ENCODE peak calls at places on chromosomes 7 and 10, in seven cellular contexts. K is hypothalamus, G is chondrocyte, U is RCC 7860, A is colonic mucosa, O is Panc1, P is CMK. C is an unnamed sample.
A peak's percentile ranks its signal among the peaks of the same experiment; 100 is the strongest.

GRCh38 chr10:64959883-64960282 is 1438.7 kb downstream of the REEP3 start:
- DNase-seq in G (no peak), K (no peak), P (no peak), A (no peak), O (no peak), U (no peak), C (no peak)

GRCh38 chr7:129980667-129981066 is 27.9 kb upstream of the UBE2H start:
- DNase-seq in K (no peak), O (no peak), A (no peak), G (no peak), P (no peak), U (no peak), C (no peak)

GRCh38 chr7:76292206-76292573 is 10.3 kb upstream of the HSPB1 start:
- DNase-seq in O (no peak), A (no peak), G (no peak), K (no peak), U (no peak), P (no peak), C (no peak)

GRCh38 chr10:122141821-122142651 is 129.1 kb upstream of the BTBD16 start:
- DNase-seq in G (no peak), O (no peak), K (no peak), P (no peak), U (no peak), A (no peak), C (peak; percentile 35)

GRCh38 chr7:80770061-80770460 is 131.6 kb downstream of the CD36 start:
- DNase-seq in O (no peak), U (no peak), G (no peak), A (no peak), K (no peak), P (no peak), C (peak; percentile 84)

GRCh38 chr7:21448974-21449373 is 21.1 kb downstream of the SP4 start:
- DNase-seq in P (no peak), G (no peak), U (no peak), A (no peak), O (no peak), K (no peak), C (no peak)

GRCh38 chr10:59036311-59037017 is 140.0 kb upstream of the PHYHIPL start:
- DNase-seq in P (no peak), G (no peak), A (no peak), O (no peak), U (no peak), K (no peak), C (no peak)

GRCh38 chr7:130966246-130967009 is 232.4 kb upstream of the KLF14 start:
- DNase-seq in A (no peak), G (no peak), P (no peak), U (peak; percentile 89), K (no peak), O (no peak), C (no peak)

GRCh38 chr10:69045441-69046300 is 42.2 kb upstream of the SRGN start:
- DNase-seq in G (no peak), K (no peak), O (no peak), U (peak; percentile 24), P (no peak), A (no peak), C (no peak)

GRCh38 chr10:116395223-116395985 is 32.2 kb upstream of the PNLIPRP3 start:
- DNase-seq in G (no peak), P (no peak), K (no peak), A (no peak), O (no peak), U (no peak), C (no peak)

GRCh38 chr10:131822694-131823245 is 78.0 kb upstream of the PPP2R2D start:
- DNase-seq in P (no peak), G (peak; percentile 74), U (no peak), K (no peak), A (no peak), O (no peak), C (no peak)

GRCh38 chr10:60465801-60466200 is 76.1 kb upstream of the ANK3 start:
- DNase-seq in K (no peak), A (no peak), G (no peak), U (no peak), P (no peak), O (no peak), C (no peak)

GRCh38 chr7:158651968-158652555 is 52.5 kb downstream of the NCAPG2 start:
- DNase-seq in P (no peak), O (no peak), A (no peak), U (no peak), G (no peak), K (no peak), C (no peak)

GRCh38 chr10:43237128-43237527 is 29.7 kb downstream of the RASGEF1A start:
- DNase-seq in A (no peak), P (no peak), O (no peak), G (peak; percentile 80), U (no peak), K (no peak), C (no peak)

GRCh38 chr7:102303669-102304422 is 17.2 kb downstream of the SH2B2 start:
- DNase-seq in P (no peak), G (no peak), O (no peak), U (no peak), A (no peak), K (no peak), C (no peak)

GRCh38 chr7:29864668-29865067 is 58.4 kb downstream of the WIPF3 start:
- DNase-seq in G (no peak), O (no peak), U (no peak), K (no peak), A (no peak), P (no peak), C (no peak)

GRCh38 chr7:30850426-30850825 is 61.2 kb upstream of the AQP1 start:
- DNase-seq in O (no peak), G (no peak), K (no peak), P (no peak), U (no peak), A (no peak), C (no peak)

GRCh38 chr7:48084727-48085432 is 4.2 kb upstream of the UPP1 start:
- DNase-seq in K (no peak), P (no peak), A (peak; percentile 57), U (peak; percentile 100), G (no peak), O (peak; percentile 99), C (peak; percentile 100)

GRCh38 chr7:28591725-28592331 is 179.5 kb downstream of the CREB5 start:
- DNase-seq in P (no peak), G (no peak), U (no peak), A (no peak), K (no peak), O (no peak), C (no peak)

C was measured in A172.